ENCODE peak calls at places on chromosomes 6 and 20, in eight cellular contexts. F is RWPE1; P is fibroblast of lung; V is thyroid gland; E is non-pigmented ciliary epithelial cell; R is Daoy; S is effector CD4-positive, alpha-beta T cell; H is substantia nigra. W is an unnamed sample.

GRCh38 chr20:42218566-42218965 is 600.4 kb upstream of the CHD6 start:
- DNase-seq in F (no peak), P (no peak), V (no peak), E (no peak), R (no peak), S (no peak), H (no peak), W (no peak)

GRCh38 chr6:169804427-169804826 is 53.0 kb downstream of the ERMARD start:
- DNase-seq in F (no peak), P (no peak), V (no peak), E (no peak), R (no peak), S (no peak), H (no peak), W (no peak)

GRCh38 chr6:136104556-136104955 is 145.6 kb downstream of the MTFR2 start:
- DNase-seq in F (no peak), P (no peak), V (no peak), E (no peak), R (no peak), S (no peak), H (no peak), W (no peak)

GRCh38 chr6:159819932-159820640 is 20.0 kb downstream of the PNLDC1 start:
- DNase-seq in F (no peak), P (no peak), V (no peak), E (no peak), R (no peak), S (peak), H (no peak), W (no peak)

GRCh38 chr6:153083869-153084268 is 47.2 kb downstream of the RGS17 start:
- DNase-seq in F (no peak), P (no peak), V (no peak), E (no peak), R (no peak), S (no peak), H (no peak), W (no peak)

GRCh38 chr6:137731960-137732616 is 135.0 kb upstream of the TNFAIP3 start:
- DNase-seq in F (peak), P (peak), V (no peak), E (no peak), R (peak), S (no peak), H (no peak), W (no peak)

GRCh38 chr6:15350386-15351083 is 104.7 kb downstream of the JARID2 start:
- DNase-seq in F (no peak), P (no peak), V (no peak), E (no peak), R (no peak), S (no peak), H (no peak), W (no peak)

GRCh38 chr6:105608711-105609374 is 206.0 kb upstream of the PREP start:
- DNase-seq in F (no peak), P (peak), V (no peak), E (peak), R (peak), S (no peak), H (no peak), W (peak)

GRCh38 chr6:2055914-2056313 is 189.5 kb downstream of the GMDS start:
- DNase-seq in F (no peak), P (no peak), V (no peak), E (no peak), R (no peak), S (no peak), H (no peak), W (no peak)

GRCh38 chr20:22522701-22523100 is 61.7 kb downstream of the FOXA2 start:
- DNase-seq in F (no peak), P (no peak), V (no peak), E (no peak), R (no peak), S (no peak), H (no peak), W (no peak)

GRCh38 chr20:40632346-40632976 is 56.6 kb downstream of the MAFB start:
- DNase-seq in F (no peak), P (no peak), V (no peak), E (no peak), R (no peak), S (no peak), H (no peak), W (no peak)

GRCh38 chr6:40626886-40627285 is 39.7 kb upstream of the LRFN2 start:
- DNase-seq in F (peak), P (no peak), V (no peak), E (no peak), R (peak), S (no peak), H (no peak), W (no peak)

GRCh38 chr6:46793138-46793537 is at the start of gene MEP1A:
- DNase-seq in F (no peak), P (no peak), V (no peak), E (no peak), R (no peak), S (no peak), H (no peak), W (no peak)

GRCh38 chr6:148440877-148441453 is 98.3 kb downstream of the SASH1 start:
- DNase-seq in F (peak), P (peak), V (peak), E (no peak), R (peak), S (no peak), H (peak), W (peak)

GRCh38 chr20:63775096-63775978 is 35.8 kb downstream of the SLC2A4RG start:
- DNase-seq in F (no peak), P (peak), V (no peak), E (no peak), R (peak), S (no peak), H (peak), W (peak)

GRCh38 chr6:42451595-42452170 is at the start of gene TRERF1:
- DNase-seq in F (peak), P (peak), V (peak), E (no peak), R (peak), S (peak), H (no peak), W (peak)

GRCh38 chr6:113856011-113856551 is 1.1 kb upstream of the MARCKS start:
- DNase-seq in F (peak), P (peak), V (peak), E (no peak), R (peak), S (no peak), H (peak), W (peak)

GRCh38 chr6:28142446-28142845 is 763 bp downstream of the ZKSCAN8 start:
- DNase-seq in F (no peak), P (peak), V (no peak), E (no peak), R (no peak), S (no peak), H (no peak), W (no peak)

GRCh38 chr6:158801655-158802294 is 17.4 kb downstream of the EZR start:
- DNase-seq in F (no peak), P (no peak), V (no peak), E (no peak), R (no peak), S (no peak), H (no peak), W (no peak)

GRCh38 chr6:75611011-75611701 is 9.5 kb downstream of the SENP6 start:
- DNase-seq in F (no peak), P (no peak), V (no peak), E (no peak), R (no peak), S (no peak), H (no peak), W (no peak)

GRCh38 chr6:129667621-129668020 is 42.4 kb downstream of the ARHGAP18 start:
- DNase-seq in F (no peak), P (peak), V (no peak), E (no peak), R (no peak), S (no peak), H (no peak), W (no peak)

GRCh38 chr6:56156643-56157042 is 90.7 kb downstream of the COL21A1 start:
- DNase-seq in F (no peak), P (no peak), V (no peak), E (peak), R (peak), S (no peak), H (no peak), W (no peak)

GRCh38 chr6:92181347-92181746 is 1238.0 kb downstream of the EPHA7 start:
- DNase-seq in F (no peak), P (no peak), V (no peak), E (no peak), R (no peak), S (no peak), H (no peak), W (no peak)

GRCh38 chr6:101178748-101179147 is 214.8 kb upstream of the GRIK2 start:
- DNase-seq in F (no peak), P (no peak), V (no peak), E (no peak), R (no peak), S (no peak), H (no peak), W (no peak)

GRCh38 chr6:159981591-159982245 is 12.8 kb downstream of the IGF2R start:
- DNase-seq in F (no peak), P (peak), V (peak), E (no peak), R (peak), S (peak), H (no peak), W (peak)

GRCh38 chr6:167855825-167856425 is 29.2 kb downstream of the AFDN start:
- DNase-seq in F (peak), P (peak), V (no peak), E (peak), R (peak), S (no peak), H (no peak), W (peak)

GRCh38 chr6:157569543-157569942 is 188.6 kb downstream of the ZDHHC14 start:
- DNase-seq in F (no peak), P (no peak), V (no peak), E (no peak), R (no peak), S (no peak), H (no peak), W (no peak)

GRCh38 chr20:25229486-25230176 is 18.3 kb upstream of the PYGB start:
- DNase-seq in F (no peak), P (no peak), V (no peak), E (no peak), R (no peak), S (no peak), H (no peak), W (no peak)

GRCh38 chr6:134245041-134245440 is 72.9 kb downstream of the SGK1 start:
- DNase-seq in F (no peak), P (peak), V (peak), E (no peak), R (peak), S (no peak), H (no peak), W (no peak)

GRCh38 chr6:48036316-48036715 is 74.7 kb downstream of the PTCHD4 start:
- DNase-seq in F (no peak), P (peak), V (no peak), E (peak), R (no peak), S (no peak), H (no peak), W (no peak)

GRCh38 chr6:18897350-18897749 is 510.2 kb downstream of the RNF144B start:
- DNase-seq in F (no peak), P (no peak), V (no peak), E (no peak), R (no peak), S (no peak), H (no peak), W (no peak)

GRCh38 chr20:58054744-58055373 is 173.6 kb downstream of the ANKRD60 start:
- DNase-seq in F (no peak), P (no peak), V (peak), E (no peak), R (peak), S (no peak), H (peak), W (no peak)

GRCh38 chr20:58349586-58349985 is 39.4 kb upstream of the VAPB start:
- DNase-seq in F (peak), P (peak), V (no peak), E (peak), R (peak), S (no peak), H (no peak), W (peak)

GRCh38 chr6:7332090-7332745 is 19.2 kb upstream of the SSR1 start:
- DNase-seq in F (no peak), P (no peak), V (no peak), E (no peak), R (no peak), S (no peak), H (no peak), W (no peak)

GRCh38 chr6:144190593-144190992 is 40.3 kb downstream of the STX11 start:
- DNase-seq in F (peak), P (peak), V (no peak), E (peak), R (peak), S (no peak), H (no peak), W (peak)

GRCh38 chr6:165091121-165091785 is 218.2 kb downstream of the C6orf118 start:
- DNase-seq in F (no peak), P (no peak), V (no peak), E (no peak), R (no peak), S (no peak), H (no peak), W (no peak)

GRCh38 chr20:53681352-53682212 is 87.9 kb upstream of the ZNF217 start:
- DNase-seq in F (no peak), P (no peak), V (no peak), E (no peak), R (no peak), S (no peak), H (no peak), W (no peak)